ENCODE peak calls at places on chromosomes 5 and 9, in seven cellular contexts. Y, U, A, B, S, T and V are unnamed samples.

GRCh38 chr9:35164711-35165110 is 2.9 kb downstream of the UNC13B start:
- DNase-seq in T (no peak), A (no peak), U (no peak), Y (no peak), B (no peak), S (no peak), V (no peak)

GRCh38 chr9:91424403-91425176 is 958 bp upstream of the NFIL3 start:
- DNase-seq in A (peak), S (no peak), U (peak), Y (no peak), B (no peak), T (peak), V (no peak)

GRCh38 chr9:77435688-77436087 is 212.4 kb downstream of the GNA14 start:
- DNase-seq in Y (no peak), S (no peak), T (no peak), B (no peak), A (no peak), U (peak), V (no peak)

GRCh38 chr5:74017786-74018211 is 391.8 kb downstream of the ARHGEF28 start:
- DNase-seq in T (no peak), A (no peak), B (no peak), U (no peak), S (no peak), Y (peak), V (no peak)

GRCh38 chr5:79621056-79621455 is 8.8 kb downstream of the TENT2 start:
- DNase-seq in B (no peak), S (no peak), T (no peak), U (no peak), Y (no peak), A (no peak), V (no peak)

GRCh38 chr5:26649000-26649399 is 389.4 kb downstream of the CDH9 start:
- DNase-seq in A (no peak), Y (no peak), U (no peak), T (no peak), S (no peak), B (no peak), V (no peak)

GRCh38 chr9:77663754-77664153 is 15.6 kb upstream of the GNA14 start:
- DNase-seq in A (no peak), B (no peak), U (peak), Y (no peak), T (no peak), S (no peak), V (no peak)

GRCh38 chr5:91302335-91302734 is 80.8 kb downstream of the ARRDC3 start:
- DNase-seq in T (no peak), S (no peak), U (peak), B (no peak), A (peak), Y (no peak), V (no peak)

GRCh38 chr5:16970826-16971225 is 34.7 kb upstream of the MYO10 start:
- DNase-seq in B (no peak), A (no peak), S (no peak), Y (no peak), T (no peak), U (no peak), V (no peak)

GRCh38 chr9:126587187-126588185 is 26.2 kb upstream of the LMX1B start:
- DNase-seq in Y (no peak), S (no peak), B (no peak), A (no peak), T (peak), U (no peak), V (peak)

GRCh38 chr9:42386477-42386876 is 203.0 kb downstream of the SPATA31A6 start:
- DNase-seq in Y (no peak), S (no peak), A (peak), B (no peak), U (no peak), T (no peak), V (no peak)

GRCh38 chr9:212265-212664 is 2.4 kb upstream of the DOCK8 start:
- DNase-seq in U (no peak), Y (no peak), S (no peak), T (no peak), A (no peak), B (no peak), V (no peak)

GRCh38 chr9:92147030-92147853 is 32.0 kb upstream of the SPTLC1 start:
- DNase-seq in Y (peak), U (no peak), B (no peak), A (peak), T (no peak), S (no peak), V (no peak)

GRCh38 chr5:68277427-68277826 is 61.9 kb downstream of the PIK3R1 start:
- DNase-seq in S (no peak), Y (no peak), T (no peak), A (no peak), U (no peak), B (no peak), V (no peak)

GRCh38 chr5:148765061-148765460 is 61.4 kb upstream of the ADRB2 start:
- DNase-seq in U (no peak), T (no peak), A (no peak), S (no peak), B (no peak), Y (no peak), V (no peak)

GRCh38 chr9:130982636-130983282 is 26.2 kb upstream of the LAMC3 start:
- DNase-seq in U (no peak), S (no peak), Y (no peak), B (no peak), T (no peak), A (no peak), V (no peak)

GRCh38 chr9:106305428-106306133 is 557.4 kb upstream of the ZNF462 start:
- DNase-seq in S (no peak), T (no peak), Y (no peak), A (no peak), U (no peak), B (no peak), V (no peak)

GRCh38 chr5:102481044-102481715 is 17.6 kb downstream of the SLCO6A1 start:
- DNase-seq in U (no peak), T (no peak), Y (no peak), S (no peak), B (no peak), A (no peak), V (no peak)

GRCh38 chr5:141908796-141909195 is 14.9 kb upstream of the DELE1 start:
- DNase-seq in T (no peak), U (no peak), B (no peak), A (no peak), Y (no peak), S (no peak), V (no peak)

GRCh38 chr9:106149956-106150355 is 455.6 kb downstream of the TMEM38B start:
- DNase-seq in S (no peak), A (no peak), T (no peak), Y (no peak), U (no peak), B (no peak), V (no peak)

GRCh38 chr9:136721339-136722092 is 9.1 kb downstream of the DIPK1B start:
- DNase-seq in B (no peak), T (no peak), Y (no peak), S (no peak), A (no peak), U (no peak), V (no peak)

GRCh38 chr5:15026011-15026481 is 154.5 kb upstream of the ANKH start:
- DNase-seq in T (no peak), U (no peak), A (no peak), B (no peak), Y (no peak), S (no peak), V (no peak)

GRCh38 chr5:153767221-153768218 is 271.2 kb downstream of the FAM114A2 start:
- DNase-seq in T (no peak), Y (no peak), U (no peak), A (no peak), B (no peak), S (no peak), V (no peak)

GRCh38 chr5:151574597-151574996 is 16.5 kb downstream of the FAT2 start:
- DNase-seq in S (no peak), Y (no peak), U (no peak), A (no peak), B (no peak), T (no peak), V (no peak)
- TF ChIP-seq YY1 in S (no peak), Y (no peak), U (no peak), A (no peak), B (no peak), T (no peak), V (no peak)

GRCh38 chr5:56958595-56958994 is 6.7 kb upstream of the MIER3 start:
- DNase-seq in Y (no peak), U (no peak), A (no peak), S (no peak), T (no peak), B (no peak), V (no peak)

GRCh38 chr5:56962286-56962685 is 10.4 kb upstream of the MIER3 start:
- DNase-seq in A (no peak), T (peak), U (peak), B (no peak), S (no peak), Y (no peak), V (no peak)

GRCh38 chr5:56964173-56964572 is 12.2 kb upstream of the MIER3 start:
- DNase-seq in Y (no peak), U (no peak), T (no peak), A (no peak), S (no peak), B (no peak), V (no peak)

DNA sequence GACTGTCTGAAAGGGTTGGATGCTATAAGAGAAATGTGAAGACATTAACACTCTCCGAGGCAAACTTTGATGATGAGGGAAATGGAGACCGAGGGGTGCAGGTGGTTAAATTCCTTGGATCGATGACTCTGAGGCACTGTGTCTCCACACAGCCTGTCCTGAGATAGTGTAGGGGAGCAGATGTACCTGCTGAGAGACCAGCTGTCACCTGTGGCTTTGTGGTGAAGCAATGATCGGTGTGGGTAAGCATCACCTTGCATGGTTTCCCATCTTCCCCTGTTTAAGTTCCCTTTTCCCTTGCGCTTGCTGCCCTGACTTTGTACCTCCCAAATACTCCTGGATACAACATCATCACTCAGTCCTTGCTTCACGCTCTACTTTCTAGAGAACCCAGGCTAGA is 9.8 kb upstream of the MIER3 start:
- DNase-seq in Y (no peak), T (no peak), S (no peak), U (no peak), B (no peak), A (no peak), V (no peak)
- TF ChIP-seq YY1 in Y (no peak), T (no peak), S (no peak), U (no peak), B (no peak), A (no peak), V (no peak)

DNA sequence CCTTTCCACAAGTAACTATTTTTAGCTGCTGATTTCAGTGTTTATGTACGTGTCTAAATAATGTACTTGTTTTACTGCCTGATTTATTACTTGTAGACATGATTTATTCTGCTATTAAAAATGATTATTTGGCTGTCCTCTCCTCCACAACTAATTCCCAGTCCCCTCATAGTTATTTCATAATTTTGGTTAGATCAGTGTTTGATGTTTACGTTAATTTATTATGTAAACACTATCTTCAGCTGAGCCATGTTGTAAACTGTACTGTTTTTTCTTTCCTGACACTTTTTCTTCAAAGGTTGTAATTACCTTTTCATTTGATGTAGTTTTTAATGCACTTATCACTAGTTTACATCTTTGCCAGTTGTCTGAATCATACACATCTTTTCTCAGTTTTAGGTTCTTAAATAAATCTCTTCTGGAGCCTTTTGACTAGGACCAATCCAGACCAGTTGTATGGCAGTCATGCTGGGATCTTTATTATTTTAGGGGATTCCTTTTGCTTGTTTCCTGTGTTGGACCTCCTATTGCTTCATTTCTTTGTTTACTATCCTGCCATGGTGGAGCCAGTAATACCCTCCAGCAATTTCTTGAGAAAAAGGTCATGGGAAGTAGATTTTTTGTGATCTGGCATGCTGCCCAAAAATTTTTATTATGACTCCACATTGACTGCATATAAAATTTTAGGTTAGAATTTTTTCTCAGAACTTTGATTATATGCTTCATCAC is 16.1 kb downstream of the AP3S1 start:
- DNase-seq in S (no peak), Y (no peak), U (no peak), B (no peak), T (no peak), A (no peak), V (no peak)
- TF ChIP-seq YY1 in S (no peak), Y (no peak), U (no peak), B (no peak), T (no peak), A (no peak), V (no peak)

GRCh38 chr5:99900302-99900811 is 634.8 kb upstream of the FAM174A start:
- DNase-seq in T (no peak), A (no peak), S (no peak), Y (peak), U (no peak), B (no peak), V (no peak)
- TF ChIP-seq YY1 in T (no peak), A (no peak), S (no peak), Y (no peak), U (no peak), B (no peak), V (no peak)